ENCODE peak calls at places on chromosome 3, in nine cellular contexts. V is HCT116, M is astrocyte of the spinal cord, H is HepG2, X is BJ, B is PC-3, W is left ventricle myocardium inferior, U is cardiac muscle cell, L is ovary. K is an unnamed sample.

GRCh38 chr3:42535981-42536784 is 33.7 kb downstream of the VIPR1 start:
- DNase-seq in M (no peak), L (no peak), V (no peak), U (peak), X (no peak), B (peak), H (peak), W (no peak), K (no peak)

GRCh38 chr3:144182501-144182900 is 210.9 kb downstream of the DIPK2A start:
- DNase-seq in X (no peak), W (no peak), V (no peak), U (no peak), M (no peak), H (no peak), B (no peak), L (no peak), K (no peak)

GRCh38 chr3:177491301-177492031 is 294.2 kb upstream of the TBL1XR1 start:
- DNase-seq in B (peak), X (no peak), U (peak), M (peak), V (no peak), L (no peak), H (no peak), W (no peak), K (no peak)

GRCh38 chr3:36957862-36958686 is 13.2 kb upstream of the TRANK1 start:
- DNase-seq in U (peak), B (peak), M (peak), H (no peak), W (no peak), L (no peak), V (no peak), X (no peak), K (no peak)

GRCh38 chr3:20575153-20575552 is 389.1 kb upstream of the SGO1 start:
- DNase-seq in V (no peak), X (peak), H (no peak), W (no peak), B (peak), U (peak), M (peak), L (no peak), K (peak)

GRCh38 chr3:45035441-45036301 is 9.6 kb downstream of the CLEC3B start:
- DNase-seq in B (no peak), U (peak), L (peak), M (peak), X (no peak), V (no peak), H (no peak), W (no peak), K (no peak)

GRCh38 chr3:197542741-197543454 is 12.9 kb downstream of the BDH1 start:
- DNase-seq in W (peak), X (no peak), H (no peak), M (no peak), U (no peak), V (no peak), B (no peak), L (no peak), K (no peak)

GRCh38 chr3:50554553-50554952 is 13.0 kb downstream of the C3orf18 start:
- DNase-seq in M (no peak), U (no peak), V (no peak), X (no peak), L (no peak), H (no peak), B (no peak), W (no peak), K (no peak)

GRCh38 chr3:79517766-79518413 is 249.9 kb downstream of the ROBO1 start:
- DNase-seq in W (no peak), B (peak), M (peak), X (no peak), H (peak), U (peak), V (no peak), L (no peak), K (no peak)

DNA sequence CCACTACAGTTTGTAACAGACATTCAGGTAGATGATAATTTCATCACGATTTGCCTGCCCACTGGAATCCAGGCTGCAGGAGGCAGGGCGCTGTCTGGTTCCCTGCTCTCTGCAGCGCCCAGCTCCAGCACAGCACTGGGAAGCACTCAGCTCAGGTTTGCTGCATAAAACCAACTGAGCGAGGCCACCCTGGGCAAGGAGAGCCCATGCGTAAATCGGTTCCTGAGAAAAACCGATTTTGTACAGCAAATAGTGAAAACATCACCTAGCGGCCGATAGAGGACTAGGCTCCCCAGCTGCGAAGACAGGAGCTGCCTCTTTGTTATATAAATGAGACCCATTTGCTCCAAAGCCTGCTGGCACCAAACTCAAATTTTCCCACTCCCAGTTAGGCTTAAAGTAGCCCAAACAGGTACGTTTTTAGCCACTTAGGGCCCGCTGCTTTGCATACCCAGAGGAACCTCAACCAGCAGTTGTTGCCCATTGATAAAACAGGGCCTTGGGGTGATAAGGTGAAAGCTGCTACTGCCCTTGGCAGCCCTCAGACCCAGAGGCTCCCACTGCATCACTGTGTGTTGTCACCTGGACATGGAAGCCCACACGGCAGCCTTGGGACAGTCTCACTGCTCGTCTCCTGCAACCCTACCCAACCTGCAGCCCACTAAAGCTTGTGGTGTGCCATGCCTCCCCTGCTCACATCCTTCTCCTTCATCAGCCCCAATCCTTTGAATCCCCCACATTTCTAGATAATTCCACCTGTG is 47.5 kb downstream of the ALDH1L1 start:
- DNase-seq in H (no peak), W (no peak), X (no peak), B (peak), L (no peak), V (no peak), U (peak), M (no peak), K (no peak)
- TF ChIP-seq CTCF in H (no peak), W (no peak), X (peak), B (peak), L (no peak), V (no peak), U (peak), M (peak), K (peak)

DNA sequence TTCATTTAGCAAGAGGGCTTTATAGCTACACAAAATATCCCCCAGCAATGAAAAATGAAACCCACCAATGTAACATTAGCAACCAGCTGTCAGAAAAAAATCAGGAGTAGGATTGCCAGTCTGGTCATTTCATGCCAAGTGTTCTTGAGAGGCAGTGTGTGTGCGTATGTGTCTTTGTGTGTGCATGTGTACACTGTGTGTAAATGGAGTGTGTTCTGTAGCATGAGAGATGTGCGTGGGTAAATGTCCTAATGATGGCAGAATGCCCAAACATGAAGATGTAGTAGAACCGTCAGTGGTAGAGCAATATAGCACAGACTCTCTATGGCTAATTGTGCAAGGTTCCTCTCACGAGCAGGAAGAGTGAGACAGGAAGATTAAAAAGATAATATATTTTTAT is 1038.9 kb downstream of the IGSF11 start:
- DNase-seq in L (no peak), H (no peak), M (no peak), X (no peak), V (no peak), B (no peak), W (no peak), U (no peak), K (no peak)
- H3K4me3 ChIP-seq in L (no peak), H (no peak), M (no peak), X (no peak), V (no peak), B (no peak), W (no peak), U (peak), K (no peak)

GRCh38 chr3:185070491-185071335 is 82.1 kb downstream of the C3orf70 start:
- DNase-seq in H (peak), W (no peak), U (peak), V (peak), L (no peak), X (no peak), M (no peak), B (peak), K (no peak)
- TF ChIP-seq CTCF in H (peak), W (peak), U (peak), V (no peak), L (no peak), X (peak), M (peak), B (peak), K (peak)

GRCh38 chr3:181712505-181713299 is 977 bp downstream of the SOX2 start:
- DNase-seq in X (no peak), U (no peak), V (no peak), W (no peak), H (no peak), L (no peak), M (peak), B (no peak), K (no peak)
- H3K4me3 ChIP-seq in X (no peak), U (peak), V (no peak), W (peak), H (no peak), L (no peak), M (peak), B (peak), K (no peak)

GRCh38 chr3:152109038-152109437 is 159.7 kb upstream of the MBNL1 start:
- DNase-seq in M (no peak), U (no peak), X (no peak), W (no peak), L (no peak), H (no peak), B (no peak), V (no peak), K (no peak)
- TF ChIP-seq CTCF in M (no peak), U (no peak), X (no peak), W (no peak), L (no peak), H (no peak), B (no peak), V (no peak), K (no peak)

GRCh38 chr3:100063929-100064461 is 50.3 kb downstream of the FILIP1L start:
- DNase-seq in L (no peak), W (no peak), X (no peak), V (no peak), U (peak), B (no peak), H (peak), M (no peak), K (no peak)
- H3K4me3 ChIP-seq in L (no peak), W (no peak), X (no peak), V (no peak), U (no peak), B (no peak), H (no peak), M (no peak), K (no peak)

DNA sequence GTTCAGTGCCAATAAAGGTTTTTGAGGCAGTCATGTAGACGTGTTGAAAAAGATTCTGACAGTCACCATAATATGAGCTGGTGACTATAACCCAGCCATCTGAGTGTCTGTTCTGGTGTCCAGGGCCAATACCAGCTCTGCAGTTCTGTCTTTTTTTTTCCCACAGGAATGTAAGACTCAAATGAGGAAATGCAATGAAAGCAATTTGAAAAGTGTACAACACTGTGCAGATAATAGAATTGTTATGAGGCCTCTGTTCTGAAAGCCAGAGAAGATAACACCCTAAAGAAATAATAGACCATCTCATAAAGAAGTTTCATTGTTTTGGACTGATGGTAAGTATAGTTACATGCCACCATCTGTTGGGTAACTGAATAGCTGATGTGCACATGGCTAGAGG is 57.1 kb downstream of the CLDN1 start:
- DNase-seq in H (no peak), B (no peak), V (no peak), U (peak), M (no peak), L (no peak), X (no peak), W (no peak), K (no peak)
- TF ChIP-seq CTCF in H (no peak), B (no peak), V (no peak), U (no peak), M (no peak), L (no peak), X (no peak), W (no peak), K (no peak)

GRCh38 chr3:149716984-149717383 is 35.3 kb downstream of the COMMD2 start:
- DNase-seq in V (no peak), H (no peak), X (no peak), B (no peak), W (no peak), L (no peak), U (no peak), M (no peak), K (no peak)
- H3K4me3 ChIP-seq in V (no peak), H (no peak), X (no peak), B (no peak), W (peak), L (no peak), U (no peak), M (no peak), K (no peak)

GRCh38 chr3:128492353-128493220 is at the start of gene GATA2:
- DNase-seq in M (no peak), B (peak), V (no peak), W (no peak), X (no peak), U (no peak), H (no peak), L (peak), K (no peak)
- TF ChIP-seq CTCF in M (no peak), B (peak), V (no peak), W (peak), X (peak), U (no peak), H (peak), L (no peak), K (peak)

GRCh38 chr3:181696641-181697230 is 15.0 kb upstream of the SOX2 start:
- DNase-seq in X (no peak), U (no peak), W (no peak), L (no peak), V (no peak), M (no peak), B (no peak), H (no peak), K (no peak)

GRCh38 chr3:181695661-181696491 is 15.8 kb upstream of the SOX2 start:
- DNase-seq in W (no peak), L (peak), H (no peak), B (no peak), U (peak), V (no peak), M (peak), X (no peak), K (no peak)

GRCh38 chr3:181700168-181701087 is 11.3 kb upstream of the SOX2 start:
- DNase-seq in V (peak), L (peak), X (no peak), W (peak), M (peak), B (peak), U (peak), H (peak), K (peak)

GRCh38 chr3:181698263-181698944 is 13.3 kb upstream of the SOX2 start:
- DNase-seq in V (no peak), L (no peak), X (no peak), M (no peak), U (no peak), B (no peak), W (no peak), H (no peak), K (no peak)

DNA sequence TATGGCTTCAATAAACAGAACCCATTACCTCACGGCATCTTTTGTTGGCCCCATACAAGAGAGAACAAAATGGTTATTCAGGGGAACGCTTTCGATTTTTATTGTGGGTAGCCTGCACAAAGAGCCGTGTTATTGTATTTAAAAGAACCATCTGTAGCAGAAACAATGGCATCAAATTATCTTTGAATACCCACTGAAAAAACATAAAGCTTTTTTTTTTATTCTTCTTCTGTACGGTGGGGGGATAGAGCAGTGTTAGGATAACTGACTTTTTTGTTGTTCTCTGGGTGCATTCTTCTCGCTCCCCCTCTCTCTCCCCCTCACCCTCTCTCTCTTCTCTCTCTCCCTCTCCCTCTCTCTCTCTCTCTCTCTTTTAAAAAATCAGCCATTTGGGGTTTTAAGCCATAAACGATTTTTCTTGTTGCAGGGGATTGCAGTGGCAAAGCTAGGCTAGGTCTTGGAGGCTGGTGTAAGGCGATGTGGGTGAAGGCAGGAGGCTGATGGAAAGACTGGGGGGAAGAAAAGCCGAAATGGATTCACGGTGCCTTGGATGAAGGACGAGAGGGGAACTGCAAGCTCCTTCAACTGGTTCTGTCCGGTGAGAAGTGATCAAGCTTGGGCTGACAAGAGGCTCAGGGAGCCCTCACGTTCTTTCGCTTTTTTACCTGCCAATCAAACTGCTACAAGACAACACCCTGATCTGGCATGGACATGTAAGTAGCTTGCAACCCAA is 12.4 kb upstream of the SOX2 start:
- DNase-seq in V (no peak), U (no peak), W (no peak), L (no peak), M (peak), X (no peak), B (no peak), H (no peak), K (no peak)
- H3K4me3 ChIP-seq in V (no peak), U (no peak), W (no peak), L (no peak), M (peak), X (no peak), B (no peak), H (no peak), K (no peak)

K was measured in AG09309.